ENCODE peak calls at places on chromosomes 7 and 10, in seven cellular contexts. C is mammary epithelial cell, Q is IMR-90, F is adrenal gland, I is pancreas, B is colonic mucosa, A is aorta. M is an unnamed sample. For H3K9me3, the result is how much of the 10 kb centered on the place peaks cover.

GRCh38 chr7:5477723-5478531 is 54.3 kb upstream of the TNRC18 start:
- DNase-seq in C (no peak), Q (no peak), F (no peak), I (no peak), B (no peak), A (no peak), M (no peak)

GRCh38 chr10:26334932-26335573 is 103.1 kb upstream of the APBB1IP start:
- DNase-seq in C (peak), Q (peak), F (peak), I (peak), B (peak), A (no peak), M (peak)

GRCh38 chr7:100827330-100828226 is at the start of gene EPHB4:
- DNase-seq in C (peak), Q (peak), F (peak), I (peak), B (peak), A (peak), M (peak)

GRCh38 chr7:150568714-150569113 is 1.5 kb downstream of the GIMAP4 start:
- DNase-seq in C (no peak), Q (no peak), F (no peak), I (no peak), B (no peak), A (no peak), M (no peak)

GRCh38 chr10:127832456-127832855 is 60.3 kb downstream of the CLRN3 start:
- DNase-seq in C (peak), Q (no peak), F (no peak), I (no peak), B (no peak), A (no peak), M (no peak)

GRCh38 chr10:46232666-46233065 is 54.1 kb upstream of the ANTXRL start:
- DNase-seq in C (no peak), Q (no peak), F (no peak), I (no peak), B (peak), A (peak), M (no peak)

GRCh38 chr7:6393667-6394056 is 54.1 kb downstream of the DAGLB start:
- DNase-seq in C (no peak), Q (no peak), F (no peak), I (no peak), B (no peak), A (no peak), M (no peak)

GRCh38 chr7:610531-611280 is 91.1 kb upstream of the PDGFA start:
- DNase-seq in C (no peak), Q (peak), F (peak), I (no peak), B (no peak), A (peak), M (peak)

GRCh38 chr7:128937271-128937646 is 468 bp upstream of the IRF5 start:
- DNase-seq in C (no peak), Q (no peak), F (no peak), I (no peak), B (no peak), A (no peak), M (no peak)

GRCh38 chr7:96088579-96088978 is 233.3 kb downstream of the SLC25A13 start:
- DNase-seq in C (peak), Q (peak), F (no peak), I (no peak), B (no peak), A (no peak), M (no peak)

GRCh38 chr10:45386657-45387056 is 12.6 kb downstream of the ALOX5 start:
- DNase-seq in C (peak), Q (no peak), F (no peak), I (no peak), B (no peak), A (no peak), M (no peak)

GRCh38 chr10:28087675-28088351 is 88.9 kb upstream of the ODAD2 start:
- DNase-seq in C (peak), Q (peak), F (no peak), I (no peak), B (no peak), A (no peak), M (no peak)

GRCh38 chr10:103153302-103153759 is 39.7 kb downstream of the NT5C2 start:
- DNase-seq in C (no peak), Q (peak), F (no peak), I (no peak), B (no peak), A (no peak), M (peak)

GRCh38 chr7:155988421-155988820 is 176.2 kb upstream of the SHH start:
- DNase-seq in C (no peak), Q (no peak), F (no peak), I (no peak), B (no peak), A (peak), M (no peak)

GRCh38 chr7:27235387-27236052 is 7.1 kb upstream of the EVX1 start:
- DNase-seq in C (peak), Q (no peak), F (peak), I (peak), B (peak), A (no peak), M (peak)

GRCh38 chr7:5094641-5095040 is 49.0 kb downstream of the RBAK start:
- DNase-seq in C (no peak), Q (no peak), F (no peak), I (no peak), B (no peak), A (no peak), M (no peak)

GRCh38 chr10:3848768-3849643 is 64.0 kb upstream of the KLF6 start:
- DNase-seq in C (peak), Q (peak), F (no peak), I (no peak), B (no peak), A (no peak), M (no peak)

GRCh38 chr10:62248465-62248864 is 20.2 kb downstream of the RTKN2 start:
- DNase-seq in C (no peak), Q (peak), F (no peak), I (no peak), B (no peak), A (no peak), M (no peak)

GRCh38 chr7:32347244-32347828 is 142.8 kb downstream of the LSM5 start:
- DNase-seq in C (no peak), Q (no peak), F (peak), I (no peak), B (peak), A (no peak), M (no peak)

GRCh38 chr7:45985902-45986301 is 64.8 kb upstream of the IGFBP3 start:
- DNase-seq in C (peak), Q (peak), F (no peak), I (no peak), B (no peak), A (no peak), M (no peak)

GRCh38 chr7:51455948-51456347 is 139.3 kb upstream of the COBL start:
- DNase-seq in C (no peak), Q (no peak), F (peak), I (no peak), B (no peak), A (no peak), M (no peak)

GRCh38 chr10:101920497-101920896 is 76.9 kb upstream of the KCNIP2 start:
- DNase-seq in C (no peak), Q (no peak), F (no peak), I (no peak), B (no peak), A (no peak), M (no peak)

GRCh38 chr10:33336606-33337334 is 2.3 kb upstream of the NRP1 start:
- DNase-seq in C (peak), Q (no peak), F (peak), I (peak), B (peak), A (peak), M (peak)

GRCh38 chr10:90917968-90918318 is 2.9 kb downstream of the ANKRD1 start:
- DNase-seq in C (no peak), Q (no peak), F (no peak), I (no peak), B (no peak), A (no peak), M (no peak)
- H3K4me3 ChIP-seq in C (no peak), Q (no peak), F (no peak), I (no peak), B (no peak), A (no peak), M (no peak)

GRCh38 chr7:157528785-157529341 is 192.1 kb downstream of the DNAJB6 start:
- DNase-seq in C (no peak), Q (no peak), F (no peak), I (no peak), B (no peak), A (peak), M (no peak)
- H3K9me3 ChIP-seq in C (under half), Q (under half), F (under half), I (under half), B (under half), A (under half), M (under half)

DNA sequence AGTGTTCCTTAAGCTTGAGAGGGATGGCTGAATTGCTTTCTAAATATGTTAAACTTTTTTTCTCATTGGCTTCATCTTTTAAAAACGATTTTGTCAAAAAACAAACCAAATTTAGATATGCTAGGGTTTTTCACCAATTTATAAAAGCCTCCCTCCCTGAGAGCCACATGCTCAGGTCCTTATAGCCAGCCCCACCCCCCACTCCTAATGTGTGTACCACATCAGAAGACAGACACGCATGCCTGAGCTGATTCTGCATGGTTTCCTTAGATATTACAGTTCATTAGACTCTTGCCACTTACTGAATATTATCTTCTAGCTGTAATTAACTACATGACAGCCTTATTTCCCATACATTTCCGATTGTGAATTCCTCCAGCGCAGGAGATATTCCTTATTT is 2.0 kb downstream of the CUL1 start:
- DNase-seq in C (no peak), Q (peak), F (peak), I (no peak), B (peak), A (no peak), M (no peak)
- H3K27ac ChIP-seq in C (peak), Q (peak), F (no peak), I (no peak), B (no peak), A (no peak), M (peak)

DNA sequence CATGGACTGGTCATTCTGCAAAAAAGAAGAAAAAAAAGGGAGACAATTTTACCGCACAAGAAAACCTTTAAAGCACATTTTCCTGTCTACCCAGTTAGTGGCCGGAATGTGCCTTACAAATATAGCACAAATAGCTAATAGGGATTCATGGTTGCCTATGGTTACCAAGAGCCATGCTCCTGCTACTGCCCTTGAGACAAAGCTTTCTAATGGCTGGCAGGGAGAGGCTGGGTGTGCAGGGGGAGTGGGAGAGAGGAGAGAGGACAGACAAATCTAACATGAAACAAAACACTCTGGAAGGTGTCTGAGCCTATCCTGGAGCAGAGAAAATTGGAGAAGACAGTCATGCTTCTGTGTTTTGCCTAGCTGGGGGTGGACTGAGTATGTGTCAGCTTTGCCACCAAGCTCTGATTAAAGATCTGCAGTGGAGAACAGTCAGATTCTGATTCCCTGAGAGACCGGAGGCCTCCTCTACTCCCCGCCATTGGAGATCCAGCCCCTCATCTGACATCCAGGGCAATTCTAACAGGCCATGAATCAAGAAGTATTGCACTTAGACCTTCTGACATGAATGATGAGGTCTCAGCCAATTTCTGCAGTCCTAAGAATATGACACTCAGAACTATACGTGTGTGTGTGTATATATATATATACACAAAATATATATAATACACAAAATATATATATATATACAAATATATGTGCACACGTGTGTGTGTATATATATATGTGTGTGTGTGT is 80.2 kb downstream of the PRTFDC1 start:
- DNase-seq in C (no peak), Q (no peak), F (peak), I (no peak), B (no peak), A (no peak), M (no peak)
- H3K4me3 ChIP-seq in C (no peak), Q (no peak), F (no peak), I (no peak), B (no peak), A (no peak), M (no peak)

GRCh38 chr10:123222832-123223231 is 68.6 kb downstream of the BUB3 start:
- DNase-seq in C (no peak), Q (no peak), F (no peak), I (no peak), B (no peak), A (no peak), M (no peak)

GRCh38 chr10:123221418-123221817 is 67.2 kb downstream of the BUB3 start:
- DNase-seq in C (no peak), Q (no peak), F (no peak), I (no peak), B (no peak), A (no peak), M (no peak)
- H3K9me3 ChIP-seq in C (under half), Q (under half), F (under half), I (under half), B (under half), A (under half), M (under half)

GRCh38 chr10:79105818-79106217 is 37.1 kb downstream of the ZMIZ1 start:
- DNase-seq in C (no peak), Q (no peak), F (no peak), I (no peak), B (no peak), A (no peak), M (no peak)

GRCh38 chr10:79106251-79106650 is 37.5 kb downstream of the ZMIZ1 start:
- DNase-seq in C (no peak), Q (no peak), F (no peak), I (no peak), B (no peak), A (no peak), M (no peak)

GRCh38 chr10:79105164-79105739 is 36.5 kb downstream of the ZMIZ1 start:
- DNase-seq in C (no peak), Q (no peak), F (peak), I (no peak), B (no peak), A (no peak), M (no peak)

GRCh38 chr10:79108728-79109127 is 40.0 kb downstream of the ZMIZ1 start:
- DNase-seq in C (no peak), Q (no peak), F (no peak), I (no peak), B (no peak), A (no peak), M (no peak)

GRCh38 chr10:79106651-79107050 is 37.9 kb downstream of the ZMIZ1 start:
- DNase-seq in C (no peak), Q (no peak), F (no peak), I (no peak), B (no peak), A (no peak), M (no peak)
- H3K27ac ChIP-seq in C (no peak), Q (no peak), F (no peak), I (no peak), B (no peak), A (no peak), M (peak)

GRCh38 chr7:114649689-114650088 is 235.1 kb downstream of the FOXP2 start:
- DNase-seq in C (no peak), Q (no peak), F (no peak), I (no peak), B (no peak), A (no peak), M (no peak)

GRCh38 chr7:114656471-114656870 is 241.9 kb downstream of the FOXP2 start:
- DNase-seq in C (no peak), Q (no peak), F (no peak), I (no peak), B (no peak), A (no peak), M (no peak)

GRCh38 chr7:114652041-114652440 is 237.4 kb downstream of the FOXP2 start:
- DNase-seq in C (no peak), Q (no peak), F (no peak), I (no peak), B (no peak), A (no peak), M (no peak)

GRCh38 chr7:114650491-114650890 is 235.9 kb downstream of the FOXP2 start:
- DNase-seq in C (no peak), Q (no peak), F (no peak), I (no peak), B (no peak), A (no peak), M (no peak)

GRCh38 chr7:114653391-114654088 is 238.9 kb downstream of the FOXP2 start:
- DNase-seq in C (no peak), Q (peak), F (no peak), I (no peak), B (no peak), A (no peak), M (no peak)
- H3K4me3 ChIP-seq in C (peak), Q (no peak), F (no peak), I (no peak), B (no peak), A (no peak), M (no peak)

M was measured in uterus.